ENCODE peak calls at places on chromosomes 2 and 18, in seven cellular contexts. W is SK-N-SH, Y is HCT116, Q is K562, J is H1, X is HepG2, I is GM12878. T is an unnamed sample.

GRCh38 chr2:160387558-160388262 is 105.9 kb downstream of the RBMS1 start:
- DNase-seq in Q (no peak), Y (no peak), X (no peak), W (no peak), J (no peak), I (no peak), T (no peak)

GRCh38 chr2:174835797-174836255 is 71.6 kb upstream of the CHRNA1 start:
- DNase-seq in I (no peak), X (no peak), J (peak), Y (no peak), Q (no peak), W (no peak), T (no peak)

GRCh38 chr2:239937866-239938640 is 87.1 kb downstream of the NDUFA10 start:
- DNase-seq in J (no peak), X (no peak), I (no peak), W (no peak), Y (no peak), Q (no peak), T (no peak)

GRCh38 chr18:56873441-56874140 is 222.4 kb downstream of the WDR7 start:
- DNase-seq in W (no peak), Q (peak), X (peak), J (peak), Y (no peak), I (no peak), T (no peak)

GRCh38 chr2:204754898-204755297 is 209.6 kb downstream of the PARD3B start:
- DNase-seq in I (no peak), Q (no peak), X (no peak), J (no peak), W (no peak), Y (no peak), T (no peak)

GRCh38 chr2:239917128-239917956 is 107.8 kb downstream of the NDUFA10 start:
- DNase-seq in J (no peak), Q (peak), I (no peak), X (no peak), W (no peak), Y (peak), T (no peak)

GRCh38 chr2:130957920-130958319 is 121.2 kb downstream of the ARHGEF4 start:
- DNase-seq in J (no peak), I (no peak), W (no peak), Y (no peak), Q (no peak), X (no peak), T (no peak)

GRCh38 chr2:26215833-26216232 is 28.6 kb downstream of the HADHA start:
- DNase-seq in Q (no peak), I (no peak), W (no peak), Y (no peak), J (no peak), X (no peak), T (no peak)

GRCh38 chr2:234710587-234710986 is 213.7 kb upstream of the ARL4C start:
- DNase-seq in X (peak), W (no peak), J (no peak), Y (no peak), I (no peak), Q (no peak), T (no peak)

GRCh38 chr18:49399003-49399402 is 61.4 kb downstream of the DYM start:
- DNase-seq in Q (no peak), J (no peak), Y (no peak), I (no peak), W (peak), X (no peak), T (no peak)

GRCh38 chr18:8813621-8814020 is 108.3 kb downstream of the MTCL1 start:
- DNase-seq in W (no peak), J (no peak), Y (no peak), Q (no peak), X (no peak), I (no peak), T (no peak)

GRCh38 chr2:117856415-117857210 is 42.1 kb downstream of the DDX18 start:
- DNase-seq in I (no peak), Q (no peak), J (no peak), W (no peak), Y (peak), X (peak), T (peak)

GRCh38 chr2:145875011-145875410 is 1355.1 kb upstream of the ZEB2 start:
- DNase-seq in Y (no peak), X (no peak), W (no peak), Q (no peak), J (no peak), I (no peak), T (no peak)

GRCh38 chr18:49059028-49059670 is 108.4 kb upstream of the SMAD7 start:
- DNase-seq in W (no peak), J (no peak), Q (peak), X (peak), Y (no peak), I (no peak), T (no peak)

GRCh38 chr18:27750014-27750413 is 426.9 kb downstream of the CDH2 start:
- DNase-seq in I (no peak), Q (no peak), J (peak), Y (peak), X (peak), W (peak), T (peak)

GRCh38 chr2:231030725-231031124 is 6.6 kb upstream of the C2orf72 start:
- DNase-seq in J (no peak), I (no peak), Y (no peak), X (no peak), W (no peak), Q (no peak), T (no peak)

GRCh38 chr2:24048662-24049484 is 668 bp upstream of the FKBP1B start:
- DNase-seq in X (no peak), I (no peak), W (peak), Y (peak), Q (peak), J (no peak), T (no peak)

GRCh38 chr18:22034276-22034675 is 135.1 kb upstream of the GATA6 start:
- DNase-seq in Y (no peak), I (no peak), W (no peak), Q (no peak), J (no peak), X (no peak), T (no peak)

GRCh38 chr2:144424559-144425240 is 95.2 kb downstream of the ZEB2 start:
- DNase-seq in Y (no peak), X (no peak), J (no peak), W (no peak), Q (no peak), I (no peak), T (no peak)

GRCh38 chr2:143524001-143524608 is 394.9 kb downstream of the ARHGAP15 start:
- DNase-seq in W (no peak), Y (no peak), X (no peak), J (no peak), Q (no peak), I (no peak), T (peak)

GRCh38 chr2:134224005-134224404 is 29.9 kb upstream of the MGAT5 start:
- DNase-seq in Y (no peak), W (no peak), X (no peak), I (no peak), J (no peak), Q (no peak), T (no peak)

GRCh38 chr2:1598041-1598710 is 146.1 kb downstream of the PXDN start:
- DNase-seq in W (no peak), I (no peak), J (no peak), Q (no peak), Y (no peak), X (no peak), T (no peak)

GRCh38 chr18:12318857-12319256 is 10.8 kb downstream of the TUBB6 start:
- DNase-seq in X (no peak), J (no peak), Q (no peak), W (no peak), Y (no peak), I (no peak), T (no peak)

GRCh38 chr2:216700088-216700567 is 4.8 kb upstream of the IGFBP5 start:
- DNase-seq in Y (no peak), W (peak), Q (no peak), I (no peak), X (no peak), J (no peak), T (no peak)

DNA sequence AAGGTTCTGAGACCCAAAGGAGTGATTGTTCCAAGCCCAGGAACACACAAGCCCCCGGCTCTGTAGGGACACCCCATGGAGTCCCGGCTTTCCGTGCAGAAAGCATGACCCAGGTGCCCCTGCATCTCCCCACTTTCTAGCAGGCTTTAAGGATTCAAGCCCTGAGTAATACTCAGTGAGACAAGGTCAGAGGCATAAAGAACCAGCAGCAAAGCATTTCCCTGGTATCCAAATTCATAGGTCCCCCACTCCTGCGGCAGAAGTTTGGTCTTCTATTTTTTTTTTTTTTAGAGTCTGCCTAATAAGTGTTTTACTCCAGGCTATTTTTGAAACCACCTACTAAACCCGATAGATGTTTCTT is 16.3 kb downstream of the TSHZ1 start:
- DNase-seq in X (no peak), Q (no peak), Y (no peak), W (no peak), I (no peak), J (no peak), T (no peak)
- TF ChIP-seq JUND in X (no peak), Q (no peak), Y (no peak), W (no peak), I (no peak), J (no peak), T (no peak)

GRCh38 chr18:25282922-25283703 is 68.9 kb downstream of the ZNF521 start:
- DNase-seq in Y (no peak), X (no peak), I (no peak), W (no peak), Q (no peak), J (no peak), T (no peak)

GRCh38 chr18:25284861-25285574 is 66.9 kb downstream of the ZNF521 start:
- DNase-seq in Y (no peak), X (no peak), W (no peak), J (no peak), I (no peak), Q (no peak), T (no peak)

GRCh38 chr18:25282282-25282681 is 69.7 kb downstream of the ZNF521 start:
- DNase-seq in W (no peak), I (no peak), Q (no peak), J (no peak), Y (no peak), X (no peak), T (no peak)

GRCh38 chr18:25284278-25284677 is 67.7 kb downstream of the ZNF521 start:
- DNase-seq in W (no peak), Q (no peak), J (no peak), I (no peak), X (no peak), Y (no peak), T (no peak)

DNA sequence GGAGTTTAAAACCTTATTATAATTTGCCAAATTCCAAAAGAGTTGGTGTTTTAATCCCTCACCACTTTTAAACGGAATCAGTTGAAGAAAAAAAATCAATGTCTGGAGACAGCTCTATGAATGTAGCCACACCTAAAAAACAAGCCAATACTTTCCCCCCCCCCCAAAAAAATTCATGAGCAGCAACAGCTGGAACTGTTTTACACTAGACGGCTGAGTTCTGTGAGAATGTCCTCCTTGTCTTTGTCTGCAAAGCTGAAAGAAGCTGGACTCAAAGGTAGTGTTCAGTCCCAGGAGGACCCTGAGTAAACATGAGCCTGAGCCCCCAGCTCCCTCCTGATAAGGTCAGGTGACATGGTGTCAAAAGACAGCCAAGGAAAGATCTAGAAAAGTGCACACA is 68.2 kb downstream of the ZNF521 start:
- DNase-seq in I (no peak), Y (no peak), Q (no peak), W (no peak), X (no peak), J (no peak), T (no peak)
- TF ChIP-seq JUND in I (no peak), Y (no peak), Q (no peak), W (no peak), X (no peak), J (no peak), T (no peak)

GRCh38 chr2:19881221-19881620 is 20.6 kb downstream of the TTC32 start:
- DNase-seq in Q (no peak), W (no peak), X (no peak), J (no peak), I (no peak), Y (no peak), T (no peak)

GRCh38 chr2:19879115-19879514 is 22.7 kb downstream of the TTC32 start:
- DNase-seq in W (no peak), Q (no peak), Y (no peak), X (no peak), J (no peak), I (no peak), T (no peak)

GRCh38 chr2:19875280-19875679 is 26.5 kb downstream of the TTC32 start:
- DNase-seq in Y (no peak), Q (no peak), X (no peak), J (no peak), I (no peak), W (no peak), T (no peak)

GRCh38 chr2:19876751-19877150 is 25.0 kb downstream of the TTC32 start:
- DNase-seq in J (no peak), W (no peak), Q (no peak), Y (no peak), X (no peak), I (no peak), T (no peak)

GRCh38 chr2:19878268-19879046 is 23.3 kb downstream of the TTC32 start:
- DNase-seq in W (no peak), Y (no peak), X (no peak), Q (no peak), I (no peak), J (no peak), T (no peak)
- TF ChIP-seq JUND in W (no peak), Y (no peak), X (no peak), Q (no peak), I (no peak), J (no peak), T (no peak)

DNA sequence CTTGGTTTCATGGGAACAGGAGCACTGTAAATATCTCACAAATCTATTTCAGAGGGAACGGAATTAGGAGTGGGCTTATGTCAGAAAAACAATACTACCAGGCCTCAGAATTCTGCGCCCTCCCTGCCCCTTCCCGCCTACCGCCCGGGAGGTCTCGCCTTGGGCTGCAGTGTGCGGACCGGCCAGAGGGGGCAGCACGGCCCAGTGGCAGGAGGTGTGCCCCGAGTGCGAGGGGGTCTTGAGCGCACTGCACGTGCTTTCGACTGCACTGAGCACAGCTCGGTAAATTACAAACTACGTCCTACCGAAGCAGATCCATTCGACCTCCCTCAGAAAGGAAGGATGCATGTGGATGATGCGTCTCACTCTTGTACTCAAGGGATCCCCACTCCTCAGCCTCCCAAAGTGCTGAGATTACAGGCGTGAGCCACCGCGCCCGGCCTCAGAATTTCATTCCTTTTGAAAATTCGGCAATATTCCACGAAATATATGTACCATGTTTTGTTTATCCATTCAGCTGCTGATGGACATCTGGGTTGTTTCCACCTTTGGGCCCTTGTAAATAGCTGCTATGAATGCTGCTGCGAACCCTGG is 297.0 kb downstream of the BCL2 start:
- DNase-seq in Q (peak), Y (no peak), J (peak), I (no peak), W (peak), X (no peak), T (no peak)
- TF ChIP-seq JUND in Q (no peak), Y (no peak), J (no peak), I (no peak), W (no peak), X (no peak), T (no peak)

GRCh38 chr2:46909153-46909552 is 6.5 kb downstream of the MCFD2 start:
- DNase-seq in J (no peak), X (no peak), W (no peak), Q (no peak), Y (no peak), I (no peak), T (no peak)

GRCh38 chr2:46914578-46915230 is 902 bp downstream of the MCFD2 start:
- DNase-seq in Y (no peak), J (no peak), X (no peak), W (peak), Q (peak), I (no peak), T (no peak)

GRCh38 chr2:46915281-46915810 is at the start of gene MCFD2:
- DNase-seq in Q (peak), Y (no peak), W (no peak), X (no peak), J (no peak), I (no peak), T (no peak)

GRCh38 chr2:46913471-46914381 is 1.9 kb downstream of the MCFD2 start:
- DNase-seq in Y (peak), Q (peak), X (peak), J (no peak), I (no peak), W (peak), T (no peak)

DNA sequence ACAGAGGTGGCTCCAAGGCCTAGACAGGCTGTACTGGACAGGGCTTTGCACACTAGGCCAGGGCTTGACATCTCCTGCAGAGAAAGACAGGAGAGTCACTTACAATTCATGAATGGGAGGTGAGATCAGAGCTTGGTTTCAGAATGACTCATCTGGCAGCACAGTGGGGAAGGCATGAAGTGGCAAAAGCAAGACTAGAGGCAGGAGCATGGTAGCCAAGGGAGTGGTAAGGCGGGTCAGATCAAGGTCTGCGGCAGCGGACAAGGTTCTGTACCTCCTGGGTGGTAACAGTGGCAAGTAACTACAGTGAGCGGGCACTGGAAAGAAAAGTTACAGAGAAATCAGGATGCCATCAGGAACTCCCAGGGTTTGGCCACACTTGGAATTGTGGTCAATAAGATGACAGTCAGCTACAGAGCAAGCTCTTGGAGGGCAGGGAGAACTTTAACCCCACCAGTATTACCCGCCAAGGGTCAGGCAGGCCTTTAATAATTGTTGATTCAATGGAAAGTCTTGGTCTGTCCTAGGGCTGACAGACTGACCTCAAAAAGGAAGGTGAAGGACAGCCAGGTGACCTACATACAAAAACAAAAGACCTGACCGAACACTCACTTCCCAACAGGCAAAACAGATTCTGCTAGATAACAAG is 5.7 kb downstream of the MCFD2 start:
- DNase-seq in W (no peak), I (peak), J (no peak), X (peak), Y (peak), Q (no peak), T (no peak)
- TF ChIP-seq JUND in W (peak), I (peak), J (no peak), X (peak), Y (no peak), Q (no peak), T (no peak)

DNA sequence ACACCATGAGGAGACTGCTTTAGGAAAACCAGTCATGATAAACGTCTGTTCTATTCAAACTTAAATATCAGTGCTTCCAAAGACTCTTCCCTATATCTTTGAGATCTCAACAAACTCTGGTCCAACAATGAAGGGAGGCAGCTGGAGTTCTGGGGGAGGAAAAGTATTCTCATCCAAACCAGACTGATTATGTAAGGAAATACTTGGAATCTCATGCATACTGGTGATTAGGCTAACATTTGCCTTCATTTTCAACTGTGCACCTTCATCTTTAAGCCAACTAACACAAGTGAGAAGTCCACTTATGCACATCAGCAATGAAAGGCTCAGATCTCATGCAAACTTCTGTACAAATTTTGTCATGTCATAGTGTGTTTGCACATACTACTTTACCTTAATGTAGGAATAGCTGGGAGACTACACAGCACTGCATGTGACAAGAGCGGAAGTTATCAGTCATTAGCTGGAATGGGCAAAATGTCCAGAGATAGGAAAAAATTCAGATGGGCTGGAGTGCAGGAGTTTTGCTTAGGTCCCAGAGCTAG is 67.5 kb upstream of the STK17B start:
- DNase-seq in Y (no peak), W (no peak), X (no peak), Q (no peak), J (no peak), I (no peak), T (no peak)
- TF ChIP-seq JUND in Y (no peak), W (no peak), X (no peak), Q (no peak), J (no peak), I (no peak), T (no peak)

T was measured in T47D.